ENCODE peak calls at places on chromosome 6, in six cellular contexts. E is A549, A is K562, G is endothelial cell of umbilical vein, W is HepG2, L is GM12878. X is an unnamed sample.

GRCh38 chr6:49982046-49982445 is 12.6 kb upstream of the DEFB113 start:
- DNase-seq in G (no peak), A (no peak), E (no peak), W (no peak), L (no peak), X (no peak)

GRCh38 chr6:121430514-121431460 is 4.7 kb upstream of the GJA1 start:
- DNase-seq in L (no peak), W (peak; percentile 62), A (no peak), G (peak; percentile 77), E (peak; percentile 59), X (peak; percentile 61)

GRCh38 chr6:1608222-1608975 is 1.3 kb upstream of the FOXC1 start:
- DNase-seq in L (no peak), G (peak; percentile 15), W (no peak), E (no peak), A (no peak), X (peak; percentile 24)

GRCh38 chr6:10837009-10837691 is 1.2 kb downstream of the MAK start:
- DNase-seq in E (no peak), G (peak; percentile 51), L (no peak), W (no peak), A (peak; percentile 69), X (peak; percentile 53)

GRCh38 chr6:150118208-150118607 is 24.6 kb upstream of the PPP1R14C start:
- DNase-seq in E (no peak), L (no peak), W (no peak), G (no peak), A (no peak), X (no peak)

GRCh38 chr6:53861543-53861942 is 66.7 kb downstream of the LRRC1 start:
- DNase-seq in W (no peak), L (no peak), A (no peak), E (no peak), G (no peak), X (no peak)

GRCh38 chr6:3367630-3368029 is 89.2 kb downstream of the SLC22A23 start:
- DNase-seq in A (no peak), W (no peak), E (no peak), G (no peak), L (no peak), X (no peak)

GRCh38 chr6:92181347-92181746 is 1238.0 kb downstream of the EPHA7 start:
- DNase-seq in G (peak; percentile 23), W (no peak), L (no peak), A (no peak), E (no peak), X (no peak)

GRCh38 chr6:112173401-112173800 is 81.0 kb downstream of the LAMA4 start:
- DNase-seq in W (no peak), L (no peak), G (no peak), E (no peak), A (no peak), X (no peak)

GRCh38 chr6:24154121-24154520 is 28.1 kb downstream of the NRSN1 start:
- DNase-seq in L (no peak), E (peak; percentile 4), W (no peak), A (no peak), G (no peak), X (no peak)

GRCh38 chr6:149212892-149213786 is 104.4 kb upstream of the TAB2 start:
- DNase-seq in A (no peak), E (no peak), G (no peak), L (no peak), W (no peak), X (no peak)

GRCh38 chr6:329888-330691 is 37.8 kb downstream of the DUSP22 start:
- DNase-seq in W (no peak), L (no peak), G (no peak), A (peak; percentile 48), E (peak; percentile 4), X (peak; percentile 69)

GRCh38 chr6:30483677-30484279 is 5.5 kb upstream of the HLA-E start:
- DNase-seq in W (peak; percentile 66), A (peak; percentile 62), L (peak; percentile 37), E (peak; percentile 61), G (peak; percentile 84), X (peak; percentile 80)

GRCh38 chr6:3857822-3858221 is 8.6 kb downstream of the FAM50B start:
- DNase-seq in A (no peak), W (no peak), L (no peak), E (no peak), G (no peak), X (no peak)

GRCh38 chr6:54020311-54020710 is 90.9 kb upstream of the MLIP start:
- DNase-seq in A (no peak), E (no peak), W (no peak), G (peak; percentile 35), L (no peak), X (no peak)

GRCh38 chr6:168320661-168321060 is 1.1 kb upstream of the DACT2 start:
- DNase-seq in G (no peak), A (no peak), L (no peak), E (no peak), W (no peak), X (no peak)

GRCh38 chr6:38035478-38035877 is 216.0 kb downstream of the ZFAND3 start:
- DNase-seq in W (no peak), G (no peak), A (no peak), E (no peak), L (no peak), X (no peak)

GRCh38 chr6:31568537-31568961 is 3.5 kb upstream of the LTA start:
- DNase-seq in A (no peak), E (no peak), W (no peak), G (no peak), L (peak; percentile 94), X (no peak)

GRCh38 chr6:9085054-9085746 is 649.9 kb upstream of the SLC35B3 start:
- DNase-seq in G (no peak), A (no peak), E (no peak), L (no peak), W (no peak), X (no peak)

GRCh38 chr6:11143394-11144371 is 32.2 kb upstream of the ERVFRD-1 start:
- DNase-seq in L (no peak), E (peak; percentile 93), G (no peak), A (peak; percentile 87), W (peak; percentile 91), X (peak; percentile 96)

GRCh38 chr6:158837684-158838625 is 18.8 kb upstream of the EZR start:
- DNase-seq in L (no peak), E (no peak), W (no peak), G (no peak), A (no peak), X (no peak)

GRCh38 chr6:158839796-158840195 is 20.6 kb upstream of the EZR start:
- DNase-seq in G (no peak), E (no peak), W (no peak), L (no peak), A (no peak), X (no peak)

GRCh38 chr6:158843751-158844683 is 24.8 kb upstream of the EZR start:
- DNase-seq in G (no peak), W (peak; percentile 20), E (no peak), L (no peak), A (peak; percentile 35), X (no peak)

GRCh38 chr6:158840465-158840864 is 21.3 kb upstream of the EZR start:
- DNase-seq in E (no peak), L (no peak), W (no peak), A (no peak), G (no peak), X (no peak)

GRCh38 chr6:158841358-158841757 is 22.2 kb upstream of the EZR start:
- DNase-seq in W (no peak), G (no peak), A (no peak), E (no peak), L (no peak), X (no peak)
- TF ChIP-seq MYC in W (no peak), G (no peak), A (no peak), E (no peak), L (no peak), X (no peak)

GRCh38 chr6:107493158-107494057 is 3.5 kb downstream of the SOBP start:
- DNase-seq in L (no peak), G (peak; percentile 22), A (no peak), E (no peak), W (peak; percentile 98), X (peak; percentile 16)
- TF ChIP-seq MYC in L (no peak), G (no peak), A (no peak), E (no peak), W (peak; percentile 67), X (no peak)

GRCh38 chr6:48474136-48474535 is 363.1 kb upstream of the PTCHD4 start:
- DNase-seq in A (no peak), G (no peak), E (no peak), W (no peak), L (no peak), X (no peak)
- TF ChIP-seq MYC in A (no peak), G (no peak), E (no peak), W (no peak), L (no peak), X (no peak)

GRCh38 chr6:36851632-36852031 is 12.4 kb upstream of the CPNE5 start:
- DNase-seq in W (no peak), E (no peak), G (no peak), L (no peak), A (no peak), X (peak; percentile 96)
- TF ChIP-seq MYC in W (no peak), E (no peak), G (no peak), L (no peak), A (no peak), X (peak; percentile 79)

DNA sequence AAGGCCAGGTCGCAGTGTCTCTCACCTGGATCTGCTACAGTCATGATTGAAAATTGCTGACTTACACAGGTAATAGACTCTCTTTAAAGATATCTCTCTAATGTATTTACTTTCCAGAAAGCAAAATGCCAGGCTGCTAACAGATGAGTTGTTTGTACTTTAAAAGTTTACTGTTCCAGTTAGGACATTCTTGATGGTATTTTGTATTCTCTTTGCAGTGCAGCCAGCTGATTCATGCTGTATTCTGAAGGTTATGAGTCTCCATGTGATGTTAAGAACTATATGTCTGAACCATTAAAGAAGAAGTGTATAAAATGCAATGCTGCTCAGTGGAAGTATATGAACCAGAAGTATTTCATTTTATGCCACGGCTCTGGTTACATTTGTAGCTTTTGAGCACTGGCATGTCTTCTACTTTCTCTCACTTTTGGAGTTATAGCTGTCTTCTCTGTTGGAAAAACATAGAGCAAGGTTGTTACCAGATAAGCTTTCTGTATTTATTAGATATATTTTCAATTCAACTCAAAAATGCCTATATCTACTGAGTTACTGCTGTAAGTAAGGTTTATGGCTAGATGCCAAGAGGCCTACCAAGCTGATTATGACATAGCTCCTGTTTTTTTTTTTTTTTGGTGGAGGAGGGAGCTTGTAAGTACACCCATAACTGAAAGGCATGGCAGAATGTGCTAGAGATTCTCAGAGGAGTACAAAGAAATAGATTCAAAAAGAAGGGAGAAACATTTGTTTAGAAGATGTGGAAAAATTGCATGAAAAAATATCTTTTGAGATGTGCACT is 130.5 kb upstream of the MAN1A1 start:
- DNase-seq in A (peak; percentile 43), W (no peak), L (no peak), E (no peak), G (no peak), X (no peak)
- TF ChIP-seq MYC in A (no peak), W (no peak), L (no peak), E (no peak), G (no peak), X (no peak)

X was measured in NB4.